ENCODE peak calls at places on chromosome 7, in ten cellular contexts. One of them, this sample, is unnamed.
A peak's percentile ranks its signal among the peaks of the same experiment; 100 is the strongest.

GRCh38 chr7:22117222-22117621 is 171.5 kb upstream of the CDCA7L start:
- DNase-seq in CD4-positive, alpha-beta memory T cell: no peak
- DNase-seq in prostate gland: no peak
- DNase-seq in aorta: no peak
- DNase-seq in gastrocnemius medialis: no peak
- DNase-seq in HCT116: no peak
- DNase-seq in Peyer's patch: no peak
- DNase-seq in cardiac muscle cell: no peak
- DNase-seq in colonic mucosa: no peak
- DNase-seq in mesenchymal stem cell: no peak
- DNase-seq in this sample: no peak

GRCh38 chr7:7489546-7489945 is 46.1 kb downstream of the COL28A1 start:
- DNase-seq in cardiac muscle cell: peak; percentile 13
- DNase-seq in aorta: no peak
- DNase-seq in colonic mucosa: no peak
- DNase-seq in Peyer's patch: no peak
- DNase-seq in mesenchymal stem cell: no peak
- DNase-seq in HCT116: no peak
- DNase-seq in prostate gland: no peak
- DNase-seq in CD4-positive, alpha-beta memory T cell: no peak
- DNase-seq in gastrocnemius medialis: peak; percentile 21
- DNase-seq in this sample: no peak

GRCh38 chr7:158023563-158024350 is 563.9 kb downstream of the PTPRN2 start:
- DNase-seq in mesenchymal stem cell: no peak
- DNase-seq in aorta: no peak
- DNase-seq in Peyer's patch: no peak
- DNase-seq in HCT116: no peak
- DNase-seq in cardiac muscle cell: no peak
- DNase-seq in colonic mucosa: no peak
- DNase-seq in gastrocnemius medialis: no peak
- DNase-seq in CD4-positive, alpha-beta memory T cell: no peak
- DNase-seq in prostate gland: no peak
- DNase-seq in this sample: no peak

GRCh38 chr7:73742753-73743641 is 4.4 kb upstream of the ABHD11 start:
- DNase-seq in HCT116: peak; percentile 96
- DNase-seq in colonic mucosa: peak; percentile 99
- DNase-seq in aorta: peak; percentile 57
- DNase-seq in CD4-positive, alpha-beta memory T cell: no peak
- DNase-seq in gastrocnemius medialis: no peak
- DNase-seq in prostate gland: peak; percentile 71
- DNase-seq in Peyer's patch: peak; percentile 80
- DNase-seq in cardiac muscle cell: no peak
- DNase-seq in mesenchymal stem cell: peak; percentile 21
- DNase-seq in this sample: no peak

GRCh38 chr7:139913006-139913405 is 83.9 kb downstream of the TBXAS1 start:
- DNase-seq in prostate gland: no peak
- DNase-seq in aorta: no peak
- DNase-seq in CD4-positive, alpha-beta memory T cell: no peak
- DNase-seq in mesenchymal stem cell: no peak
- DNase-seq in cardiac muscle cell: peak; percentile 44
- DNase-seq in Peyer's patch: no peak
- DNase-seq in colonic mucosa: no peak
- DNase-seq in gastrocnemius medialis: no peak
- DNase-seq in HCT116: no peak
- DNase-seq in this sample: no peak

GRCh38 chr7:41720886-41721285 is 18.0 kb upstream of the INHBA start:
- DNase-seq in Peyer's patch: no peak
- DNase-seq in prostate gland: no peak
- DNase-seq in mesenchymal stem cell: no peak
- DNase-seq in CD4-positive, alpha-beta memory T cell: no peak
- DNase-seq in aorta: no peak
- DNase-seq in cardiac muscle cell: no peak
- DNase-seq in gastrocnemius medialis: no peak
- DNase-seq in colonic mucosa: no peak
- DNase-seq in HCT116: no peak
- DNase-seq in this sample: no peak

GRCh38 chr7:471866-472639 is 47.6 kb downstream of the PDGFA start:
- DNase-seq in aorta: peak; percentile 96
- DNase-seq in Peyer's patch: no peak
- DNase-seq in prostate gland: peak; percentile 89
- DNase-seq in cardiac muscle cell: peak; percentile 99
- DNase-seq in HCT116: no peak
- DNase-seq in mesenchymal stem cell: peak; percentile 99
- DNase-seq in colonic mucosa: no peak
- DNase-seq in gastrocnemius medialis: peak; percentile 96
- DNase-seq in CD4-positive, alpha-beta memory T cell: no peak
- DNase-seq in this sample: no peak

GRCh38 chr7:75639071-75639892 is 99.5 kb downstream of the HIP1 start:
- DNase-seq in CD4-positive, alpha-beta memory T cell: peak; percentile 46
- DNase-seq in Peyer's patch: peak; percentile 19
- DNase-seq in prostate gland: no peak
- DNase-seq in HCT116: no peak
- DNase-seq in colonic mucosa: peak; percentile 47
- DNase-seq in gastrocnemius medialis: no peak
- DNase-seq in cardiac muscle cell: peak; percentile 65
- DNase-seq in mesenchymal stem cell: peak; percentile 65
- DNase-seq in aorta: peak; percentile 73
- DNase-seq in this sample: peak; percentile 40

GRCh38 chr7:18874875-18875274 is 242.6 kb downstream of the TWIST1 start:
- DNase-seq in gastrocnemius medialis: no peak
- DNase-seq in HCT116: no peak
- DNase-seq in aorta: no peak
- DNase-seq in colonic mucosa: no peak
- DNase-seq in CD4-positive, alpha-beta memory T cell: no peak
- DNase-seq in prostate gland: no peak
- DNase-seq in cardiac muscle cell: peak; percentile 51
- DNase-seq in mesenchymal stem cell: no peak
- DNase-seq in Peyer's patch: no peak
- DNase-seq in this sample: no peak

GRCh38 chr7:146115665-146116451 is 743 bp upstream of the CNTNAP2 start:
- DNase-seq in CD4-positive, alpha-beta memory T cell: no peak
- DNase-seq in aorta: no peak
- DNase-seq in HCT116: no peak
- DNase-seq in mesenchymal stem cell: peak; percentile 63
- DNase-seq in cardiac muscle cell: peak; percentile 78
- DNase-seq in colonic mucosa: peak; percentile 42
- DNase-seq in prostate gland: peak; percentile 15
- DNase-seq in Peyer's patch: no peak
- DNase-seq in gastrocnemius medialis: no peak
- DNase-seq in this sample: peak; percentile 33

GRCh38 chr7:151386301-151387160 is 23.3 kb downstream of the WDR86 start:
- DNase-seq in mesenchymal stem cell: no peak
- DNase-seq in cardiac muscle cell: no peak
- DNase-seq in HCT116: no peak
- DNase-seq in Peyer's patch: no peak
- DNase-seq in CD4-positive, alpha-beta memory T cell: no peak
- DNase-seq in colonic mucosa: no peak
- DNase-seq in aorta: peak; percentile 33
- DNase-seq in gastrocnemius medialis: no peak
- DNase-seq in prostate gland: no peak
- DNase-seq in this sample: no peak

GRCh38 chr7:7764515-7765138 is 46.2 kb upstream of the RPA3 start:
- DNase-seq in colonic mucosa: no peak
- DNase-seq in prostate gland: no peak
- DNase-seq in cardiac muscle cell: no peak
- DNase-seq in gastrocnemius medialis: no peak
- DNase-seq in mesenchymal stem cell: no peak
- DNase-seq in HCT116: no peak
- DNase-seq in Peyer's patch: no peak
- DNase-seq in aorta: no peak
- DNase-seq in CD4-positive, alpha-beta memory T cell: peak; percentile 37
- DNase-seq in this sample: peak; percentile 61

GRCh38 chr7:153943428-153944370 is 108.5 kb upstream of the DPP6 start:
- DNase-seq in cardiac muscle cell: no peak
- DNase-seq in colonic mucosa: no peak
- DNase-seq in Peyer's patch: no peak
- DNase-seq in mesenchymal stem cell: no peak
- DNase-seq in HCT116: no peak
- DNase-seq in aorta: no peak
- DNase-seq in CD4-positive, alpha-beta memory T cell: no peak
- DNase-seq in gastrocnemius medialis: no peak
- DNase-seq in prostate gland: no peak
- DNase-seq in this sample: no peak
- H3K27ac ChIP-seq in cardiac muscle cell: no peak overlapping the region
- H3K27ac ChIP-seq in colonic mucosa: no peak overlapping the region
- H3K27ac ChIP-seq in Peyer's patch: no peak overlapping the region
- H3K27ac ChIP-seq in mesenchymal stem cell: no peak overlapping the region
- H3K27ac ChIP-seq in HCT116: no peak overlapping the region
- H3K27ac ChIP-seq in aorta: no peak overlapping the region
- H3K27ac ChIP-seq in CD4-positive, alpha-beta memory T cell: no peak overlapping the region
- H3K27ac ChIP-seq in gastrocnemius medialis: no peak overlapping the region
- H3K27ac ChIP-seq in prostate gland: no peak overlapping the region
- H3K27ac ChIP-seq in this sample: no peak overlapping the region

DNA sequence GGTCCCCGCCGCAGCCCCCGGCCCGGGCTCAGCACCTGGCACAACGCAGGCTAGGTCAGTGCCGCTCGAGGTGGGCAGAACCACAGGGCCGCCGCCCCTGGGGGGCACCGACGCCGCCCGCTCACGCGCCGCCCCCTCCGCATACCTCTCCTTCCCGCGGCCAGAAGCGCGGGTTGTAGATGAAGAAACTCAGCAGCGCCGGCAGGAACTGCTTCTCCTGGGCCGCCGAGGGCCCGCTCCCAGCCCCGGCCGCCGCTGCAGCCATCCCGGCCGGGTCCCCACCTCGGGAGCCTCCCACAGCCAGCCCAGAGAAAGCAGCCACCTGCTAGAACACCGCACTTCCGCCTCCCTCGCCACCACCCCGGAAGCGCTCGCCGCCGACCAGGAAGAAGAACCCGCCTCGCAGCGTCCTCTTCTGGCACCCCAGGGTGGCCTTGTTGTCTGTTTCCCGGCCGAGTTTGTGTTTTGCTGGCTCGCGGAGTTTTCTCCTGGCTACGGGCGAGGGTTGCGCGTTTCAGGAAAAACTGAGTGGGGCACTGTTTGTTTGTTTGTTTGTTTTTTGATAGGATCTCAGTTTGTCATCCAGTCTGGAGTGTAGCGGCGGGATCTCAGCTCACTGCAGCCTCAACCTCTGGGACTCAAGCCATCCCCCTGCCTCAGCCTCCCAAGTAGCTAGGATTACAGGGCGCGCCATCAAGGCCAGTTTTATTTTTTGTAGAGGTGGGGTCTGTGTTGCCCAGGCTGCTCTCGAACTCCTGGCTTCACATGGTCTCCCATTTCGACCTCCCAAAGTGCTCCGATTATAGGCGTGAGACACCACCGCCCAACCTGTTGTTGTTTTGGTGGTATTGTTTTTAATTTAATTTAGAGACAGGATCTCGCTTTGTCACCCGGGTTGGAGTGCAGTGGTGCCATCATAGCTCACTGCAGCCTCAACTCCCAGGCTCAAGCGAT is 17.7 kb downstream of the OCM2 start:
- DNase-seq in Peyer's patch: peak; percentile 83
- DNase-seq in CD4-positive, alpha-beta memory T cell: peak; percentile 84
- DNase-seq in prostate gland: peak; percentile 68
- DNase-seq in colonic mucosa: peak; percentile 86
- DNase-seq in cardiac muscle cell: peak; percentile 75
- DNase-seq in HCT116: peak; percentile 63
- DNase-seq in gastrocnemius medialis: peak; percentile 63
- DNase-seq in aorta: peak; percentile 84
- DNase-seq in mesenchymal stem cell: peak; percentile 68
- DNase-seq in this sample: peak; percentile 83
- H3K4me1 ChIP-seq in Peyer's patch: peaks cover 3% of the 10 kb centered on the region
- H3K4me1 ChIP-seq in CD4-positive, alpha-beta memory T cell: peaks cover 15% of the 10 kb centered on the region
- H3K4me1 ChIP-seq in prostate gland: no peaks in the 10 kb centered on the region
- H3K4me1 ChIP-seq in colonic mucosa: no peaks in the 10 kb centered on the region
- H3K4me1 ChIP-seq in cardiac muscle cell: no peaks in the 10 kb centered on the region
- H3K4me1 ChIP-seq in HCT116: peaks cover 10% of the 10 kb centered on the region
- H3K4me1 ChIP-seq in gastrocnemius medialis: no peaks in the 10 kb centered on the region
- H3K4me1 ChIP-seq in aorta: no peaks in the 10 kb centered on the region
- H3K4me1 ChIP-seq in mesenchymal stem cell: peaks cover 8% of the 10 kb centered on the region
- H3K4me1 ChIP-seq in this sample: peaks cover 10% of the 10 kb centered on the region

GRCh38 chr7:107049480-107049879 is 5.0 kb downstream of the PRKAR2B start:
- DNase-seq in colonic mucosa: no peak
- DNase-seq in mesenchymal stem cell: no peak
- DNase-seq in prostate gland: no peak
- DNase-seq in gastrocnemius medialis: no peak
- DNase-seq in HCT116: no peak
- DNase-seq in cardiac muscle cell: no peak
- DNase-seq in CD4-positive, alpha-beta memory T cell: no peak
- DNase-seq in Peyer's patch: no peak
- DNase-seq in aorta: no peak
- DNase-seq in this sample: no peak

GRCh38 chr7:107047902-107048782 is 3.6 kb downstream of the PRKAR2B start:
- DNase-seq in aorta: no peak
- DNase-seq in gastrocnemius medialis: no peak
- DNase-seq in Peyer's patch: no peak
- DNase-seq in mesenchymal stem cell: peak; percentile 39
- DNase-seq in colonic mucosa: no peak
- DNase-seq in HCT116: no peak
- DNase-seq in cardiac muscle cell: no peak
- DNase-seq in CD4-positive, alpha-beta memory T cell: no peak
- DNase-seq in prostate gland: no peak
- DNase-seq in this sample: no peak

GRCh38 chr7:107046511-107047259 is 2.2 kb downstream of the PRKAR2B start:
- DNase-seq in colonic mucosa: no peak
- DNase-seq in aorta: no peak
- DNase-seq in HCT116: no peak
- DNase-seq in cardiac muscle cell: no peak
- DNase-seq in CD4-positive, alpha-beta memory T cell: no peak
- DNase-seq in Peyer's patch: no peak
- DNase-seq in gastrocnemius medialis: no peak
- DNase-seq in mesenchymal stem cell: no peak
- DNase-seq in prostate gland: no peak
- DNase-seq in this sample: no peak

GRCh38 chr7:107049971-107050532 is 5.5 kb downstream of the PRKAR2B start:
- DNase-seq in Peyer's patch: no peak
- DNase-seq in colonic mucosa: no peak
- DNase-seq in cardiac muscle cell: no peak
- DNase-seq in aorta: no peak
- DNase-seq in CD4-positive, alpha-beta memory T cell: no peak
- DNase-seq in gastrocnemius medialis: no peak
- DNase-seq in prostate gland: no peak
- DNase-seq in mesenchymal stem cell: no peak
- DNase-seq in HCT116: no peak
- DNase-seq in this sample: no peak

GRCh38 chr7:107048783-107049418 is 4.4 kb downstream of the PRKAR2B start:
- DNase-seq in gastrocnemius medialis: no peak
- DNase-seq in cardiac muscle cell: no peak
- DNase-seq in Peyer's patch: no peak
- DNase-seq in mesenchymal stem cell: no peak
- DNase-seq in prostate gland: no peak
- DNase-seq in CD4-positive, alpha-beta memory T cell: no peak
- DNase-seq in HCT116: no peak
- DNase-seq in colonic mucosa: no peak
- DNase-seq in aorta: no peak
- DNase-seq in this sample: no peak
- H3K4me3 ChIP-seq in gastrocnemius medialis: no peak overlapping the region
- H3K4me3 ChIP-seq in cardiac muscle cell: no peak overlapping the region
- H3K4me3 ChIP-seq in Peyer's patch: no peak overlapping the region
- H3K4me3 ChIP-seq in mesenchymal stem cell: no peak overlapping the region
- H3K4me3 ChIP-seq in prostate gland: no peak overlapping the region
- H3K4me3 ChIP-seq in CD4-positive, alpha-beta memory T cell: no peak overlapping the region
- H3K4me3 ChIP-seq in HCT116: no peak overlapping the region
- H3K4me3 ChIP-seq in colonic mucosa: no peak overlapping the region
- H3K4me3 ChIP-seq in aorta: no peak overlapping the region
- H3K4me3 ChIP-seq in this sample: no peak overlapping the region

DNA sequence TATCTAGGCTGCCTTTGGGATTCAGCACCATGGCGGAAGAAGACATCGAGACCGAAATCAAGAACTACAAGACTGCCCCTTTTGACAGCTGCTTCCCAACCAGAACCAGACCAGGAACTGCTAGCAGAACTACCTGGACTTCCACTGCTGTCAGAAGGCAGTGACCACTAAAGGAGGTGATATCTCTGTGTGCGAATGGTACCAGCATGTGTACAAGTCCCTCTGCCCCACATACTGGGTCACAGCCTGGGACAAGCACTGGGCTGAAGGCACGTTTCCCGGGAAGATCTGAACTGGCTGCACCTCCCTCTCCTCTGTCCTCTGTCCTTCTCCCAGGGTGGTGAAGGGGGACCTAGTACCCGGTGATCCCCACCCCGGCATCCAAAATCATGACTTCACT is 25.6 kb upstream of the PDIA4 start:
- DNase-seq in prostate gland: no peak
- DNase-seq in HCT116: no peak
- DNase-seq in Peyer's patch: no peak
- DNase-seq in mesenchymal stem cell: no peak
- DNase-seq in CD4-positive, alpha-beta memory T cell: no peak
- DNase-seq in aorta: no peak
- DNase-seq in cardiac muscle cell: no peak
- DNase-seq in gastrocnemius medialis: no peak
- DNase-seq in colonic mucosa: no peak
- DNase-seq in this sample: no peak
- H3K27ac ChIP-seq in prostate gland: no peak overlapping the region
- H3K27ac ChIP-seq in HCT116: no peak overlapping the region
- H3K27ac ChIP-seq in Peyer's patch: no peak overlapping the region
- H3K27ac ChIP-seq in mesenchymal stem cell: no peak overlapping the region
- H3K27ac ChIP-seq in CD4-positive, alpha-beta memory T cell: no peak overlapping the region
- H3K27ac ChIP-seq in aorta: no peak overlapping the region
- H3K27ac ChIP-seq in cardiac muscle cell: no peak overlapping the region
- H3K27ac ChIP-seq in gastrocnemius medialis: no peak overlapping the region
- H3K27ac ChIP-seq in colonic mucosa: no peak overlapping the region
- H3K27ac ChIP-seq in this sample: no peak overlapping the region

This sample was measured in naive thymus-derived CD4-positive, alpha-beta T cell.